ENCODE peak calls at places on chromosomes 3 and 15, in four cellular contexts. One of them, this sample, is unnamed.

GRCh38 chr15:66753687-66754377 is 51.8 kb downstream of the SMAD6 start:
- DNase-seq in CD8-positive, alpha-beta T cell: no peak
- DNase-seq in mesenchymal stem cell: no peak
- DNase-seq in coronary artery: no peak
- DNase-seq in this sample: no peak

GRCh38 chr3:194089357-194090177 is 46.4 kb upstream of the HES1 start:
- DNase-seq in mesenchymal stem cell: peak; percentile 99
- DNase-seq in CD8-positive, alpha-beta T cell: no peak
- DNase-seq in coronary artery: peak; percentile 79
- DNase-seq in this sample: peak; percentile 98

GRCh38 chr3:10594915-10595314 is 89.5 kb upstream of the ATP2B2 start:
- DNase-seq in CD8-positive, alpha-beta T cell: peak; percentile 27
- DNase-seq in coronary artery: no peak
- DNase-seq in mesenchymal stem cell: peak; percentile 9
- DNase-seq in this sample: peak; percentile 44

GRCh38 chr3:172726370-172726769 is 15.5 kb upstream of the NCEH1 start:
- DNase-seq in mesenchymal stem cell: peak; percentile 33
- DNase-seq in coronary artery: no peak
- DNase-seq in CD8-positive, alpha-beta T cell: no peak
- DNase-seq in this sample: peak; percentile 26

GRCh38 chr15:31297221-31297879 is 29.3 kb upstream of the KLF13 start:
- DNase-seq in mesenchymal stem cell: no peak
- DNase-seq in CD8-positive, alpha-beta T cell: no peak
- DNase-seq in coronary artery: no peak
- DNase-seq in this sample: no peak

GRCh38 chr15:73873889-73874511 is 636 bp downstream of the TBC1D21 start:
- DNase-seq in coronary artery: peak; percentile 16
- DNase-seq in mesenchymal stem cell: peak; percentile 62
- DNase-seq in CD8-positive, alpha-beta T cell: no peak
- DNase-seq in this sample: peak; percentile 33

GRCh38 chr3:17590465-17590864 is 152.0 kb downstream of the TBC1D5 start:
- DNase-seq in mesenchymal stem cell: no peak
- DNase-seq in CD8-positive, alpha-beta T cell: no peak
- DNase-seq in coronary artery: no peak
- DNase-seq in this sample: no peak

GRCh38 chr15:41332788-41333527 is at the start of gene NUSAP1:
- DNase-seq in CD8-positive, alpha-beta T cell: no peak
- DNase-seq in coronary artery: no peak
- DNase-seq in mesenchymal stem cell: no peak
- DNase-seq in this sample: peak; percentile 73

GRCh38 chr15:52652984-52653383 is 26.2 kb downstream of the ATOSA start:
- DNase-seq in mesenchymal stem cell: peak; percentile 88
- DNase-seq in coronary artery: no peak
- DNase-seq in CD8-positive, alpha-beta T cell: no peak
- DNase-seq in this sample: no peak

GRCh38 chr3:128282392-128283196 is 129.3 kb downstream of the EEFSEC start:
- DNase-seq in CD8-positive, alpha-beta T cell: no peak
- DNase-seq in coronary artery: peak; percentile 74
- DNase-seq in mesenchymal stem cell: no peak
- DNase-seq in this sample: no peak

GRCh38 chr15:79455943-79456342 is 23.8 kb downstream of the MINAR1 start:
- DNase-seq in mesenchymal stem cell: no peak
- DNase-seq in coronary artery: no peak
- DNase-seq in CD8-positive, alpha-beta T cell: no peak
- DNase-seq in this sample: no peak

GRCh38 chr3:142987080-142987700 is 14.2 kb upstream of the U2SURP start:
- DNase-seq in coronary artery: no peak
- DNase-seq in CD8-positive, alpha-beta T cell: no peak
- DNase-seq in mesenchymal stem cell: peak; percentile 51
- DNase-seq in this sample: no peak

GRCh38 chr15:100114100-100114499 is 227.7 kb downstream of the ADAMTS17 start:
- DNase-seq in coronary artery: peak; percentile 88
- DNase-seq in mesenchymal stem cell: peak; percentile 89
- DNase-seq in CD8-positive, alpha-beta T cell: no peak
- DNase-seq in this sample: no peak

GRCh38 chr3:114627760-114628159 is 333.9 kb downstream of the TIGIT start:
- DNase-seq in mesenchymal stem cell: peak; percentile 77
- DNase-seq in coronary artery: no peak
- DNase-seq in CD8-positive, alpha-beta T cell: no peak
- DNase-seq in this sample: no peak

GRCh38 chr3:50612234-50612972 is 829 bp upstream of the CISH start:
- DNase-seq in coronary artery: no peak
- DNase-seq in mesenchymal stem cell: no peak
- DNase-seq in CD8-positive, alpha-beta T cell: no peak
- DNase-seq in this sample: no peak

GRCh38 chr3:50610992-50611463 is 546 bp downstream of the CISH start:
- DNase-seq in CD8-positive, alpha-beta T cell: no peak
- DNase-seq in coronary artery: no peak
- DNase-seq in mesenchymal stem cell: no peak
- DNase-seq in this sample: no peak

GRCh38 chr3:50612973-50613851 is 1.6 kb upstream of the CISH start:
- DNase-seq in coronary artery: no peak
- DNase-seq in mesenchymal stem cell: no peak
- DNase-seq in CD8-positive, alpha-beta T cell: no peak
- DNase-seq in this sample: no peak

GRCh38 chr3:50610181-50610971 is 1.2 kb downstream of the CISH start:
- DNase-seq in coronary artery: no peak
- DNase-seq in mesenchymal stem cell: no peak
- DNase-seq in CD8-positive, alpha-beta T cell: no peak
- DNase-seq in this sample: no peak

GRCh38 chr3:50611464-50612233 is at the start of gene CISH:
- DNase-seq in CD8-positive, alpha-beta T cell: peak; percentile 83
- DNase-seq in mesenchymal stem cell: peak; percentile 98
- DNase-seq in coronary artery: peak; percentile 96
- DNase-seq in this sample: peak; percentile 93
- H3K27ac ChIP-seq in CD8-positive, alpha-beta T cell: peak within 1 kb of the TSS; percentile 57
- H3K27ac ChIP-seq in mesenchymal stem cell: peak within 1 kb of the TSS; percentile 16
- H3K27ac ChIP-seq in coronary artery: peak within 1 kb of the TSS; percentile 86
- H3K27ac ChIP-seq in this sample: peak within 1 kb of the TSS; percentile 78

GRCh38 chr3:66019896-66020295 is 18.8 kb downstream of the MAGI1 start:
- DNase-seq in mesenchymal stem cell: no peak
- DNase-seq in coronary artery: no peak
- DNase-seq in CD8-positive, alpha-beta T cell: no peak
- DNase-seq in this sample: no peak
- H3K4me3 ChIP-seq in mesenchymal stem cell: no peak overlapping the region
- H3K4me3 ChIP-seq in coronary artery: no peak overlapping the region
- H3K4me3 ChIP-seq in CD8-positive, alpha-beta T cell: no peak overlapping the region
- H3K4me3 ChIP-seq in this sample: no peak overlapping the region

GRCh38 chr3:183815565-183815943 is 9.8 kb downstream of the MAP6D1 start:
- DNase-seq in CD8-positive, alpha-beta T cell: no peak
- DNase-seq in mesenchymal stem cell: no peak
- DNase-seq in coronary artery: no peak
- DNase-seq in this sample: no peak
- H3K27ac ChIP-seq in CD8-positive, alpha-beta T cell: peak overlapping the region; percentile 30
- H3K27ac ChIP-seq in mesenchymal stem cell: no peak overlapping the region
- H3K27ac ChIP-seq in coronary artery: no peak overlapping the region
- H3K27ac ChIP-seq in this sample: no peak overlapping the region

GRCh38 chr15:98853593-98854420 is 153.8 kb downstream of the PGPEP1L start:
- DNase-seq in mesenchymal stem cell: no peak
- DNase-seq in CD8-positive, alpha-beta T cell: no peak
- DNase-seq in coronary artery: peak; percentile 68
- DNase-seq in this sample: no peak
- H3K4me3 ChIP-seq in mesenchymal stem cell: peak overlapping the region; percentile 94
- H3K4me3 ChIP-seq in CD8-positive, alpha-beta T cell: no peak overlapping the region
- H3K4me3 ChIP-seq in coronary artery: peak overlapping the region; percentile 85
- H3K4me3 ChIP-seq in this sample: peak overlapping the region; percentile 10

GRCh38 chr3:13301295-13301987 is 118.7 kb downstream of the NUP210 start:
- DNase-seq in mesenchymal stem cell: peak; percentile 75
- DNase-seq in CD8-positive, alpha-beta T cell: no peak
- DNase-seq in coronary artery: no peak
- DNase-seq in this sample: peak; percentile 81
- H3K27ac ChIP-seq in mesenchymal stem cell: no peak overlapping the region
- H3K27ac ChIP-seq in CD8-positive, alpha-beta T cell: no peak overlapping the region
- H3K27ac ChIP-seq in coronary artery: peak overlapping the region; percentile 22
- H3K27ac ChIP-seq in this sample: no peak overlapping the region

DNA sequence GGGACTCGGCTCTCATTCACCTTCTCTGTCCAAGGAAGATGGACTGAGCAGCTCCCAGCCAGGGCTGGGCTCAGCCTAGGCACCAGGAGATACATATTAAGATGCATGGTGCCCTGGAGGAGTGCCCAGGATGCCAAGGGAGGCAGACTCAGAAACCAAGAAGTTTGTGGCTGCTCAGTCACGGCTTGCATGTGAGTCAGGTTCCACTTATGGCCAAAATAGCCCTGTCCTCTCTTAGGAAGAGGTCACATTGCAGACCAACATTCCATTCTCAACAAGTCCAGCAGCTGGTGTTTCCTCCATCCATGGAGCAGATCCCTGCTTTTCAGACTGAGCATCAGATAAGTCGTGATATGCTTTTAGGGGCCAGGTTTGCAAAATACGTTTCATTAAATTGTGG is 21.8 kb downstream of the CDCP1 start:
- DNase-seq in coronary artery: no peak
- DNase-seq in CD8-positive, alpha-beta T cell: no peak
- DNase-seq in mesenchymal stem cell: peak; percentile 91
- DNase-seq in this sample: no peak
- H3K4me3 ChIP-seq in coronary artery: no peak overlapping the region
- H3K4me3 ChIP-seq in CD8-positive, alpha-beta T cell: no peak overlapping the region
- H3K4me3 ChIP-seq in mesenchymal stem cell: peak overlapping the region; percentile 5
- H3K4me3 ChIP-seq in this sample: no peak overlapping the region

GRCh38 chr3:16178628-16178988 is 4.1 kb downstream of the GALNT15 start:
- DNase-seq in coronary artery: no peak
- DNase-seq in CD8-positive, alpha-beta T cell: no peak
- DNase-seq in mesenchymal stem cell: no peak
- DNase-seq in this sample: no peak

GRCh38 chr3:16180737-16181134 is 6.3 kb downstream of the GALNT15 start:
- DNase-seq in mesenchymal stem cell: no peak
- DNase-seq in coronary artery: no peak
- DNase-seq in CD8-positive, alpha-beta T cell: no peak
- DNase-seq in this sample: no peak

GRCh38 chr3:16181361-16181760 is 6.9 kb downstream of the GALNT15 start:
- DNase-seq in CD8-positive, alpha-beta T cell: no peak
- DNase-seq in mesenchymal stem cell: peak; percentile 33
- DNase-seq in coronary artery: peak; percentile 82
- DNase-seq in this sample: peak; percentile 57

GRCh38 chr3:16179261-16179660 is 4.8 kb downstream of the GALNT15 start:
- DNase-seq in coronary artery: no peak
- DNase-seq in mesenchymal stem cell: no peak
- DNase-seq in CD8-positive, alpha-beta T cell: no peak
- DNase-seq in this sample: no peak

GRCh38 chr3:16179771-16180736 is 5.6 kb downstream of the GALNT15 start:
- DNase-seq in coronary artery: peak; percentile 65
- DNase-seq in mesenchymal stem cell: peak; percentile 23
- DNase-seq in CD8-positive, alpha-beta T cell: no peak
- DNase-seq in this sample: no peak
- H3K27ac ChIP-seq in coronary artery: peak overlapping the region; percentile 79
- H3K27ac ChIP-seq in mesenchymal stem cell: no peak overlapping the region
- H3K27ac ChIP-seq in CD8-positive, alpha-beta T cell: no peak overlapping the region
- H3K27ac ChIP-seq in this sample: no peak overlapping the region

GRCh38 chr15:26866298-26867198 is at the start of gene GABRA5:
- DNase-seq in CD8-positive, alpha-beta T cell: no peak
- DNase-seq in coronary artery: no peak
- DNase-seq in mesenchymal stem cell: no peak
- DNase-seq in this sample: no peak

GRCh38 chr15:26869628-26870027 is 2.8 kb downstream of the GABRA5 start:
- DNase-seq in coronary artery: no peak
- DNase-seq in CD8-positive, alpha-beta T cell: no peak
- DNase-seq in mesenchymal stem cell: no peak
- DNase-seq in this sample: no peak

GRCh38 chr15:26864664-26865191 is 2.1 kb upstream of the GABRA5 start:
- DNase-seq in mesenchymal stem cell: peak; percentile 12
- DNase-seq in CD8-positive, alpha-beta T cell: no peak
- DNase-seq in coronary artery: no peak
- DNase-seq in this sample: no peak

GRCh38 chr15:26868029-26868685 is 1.3 kb downstream of the GABRA5 start:
- DNase-seq in CD8-positive, alpha-beta T cell: no peak
- DNase-seq in coronary artery: no peak
- DNase-seq in mesenchymal stem cell: no peak
- DNase-seq in this sample: no peak

GRCh38 chr15:26867199-26868007 is 541 bp downstream of the GABRA5 start:
- DNase-seq in CD8-positive, alpha-beta T cell: no peak
- DNase-seq in mesenchymal stem cell: no peak
- DNase-seq in coronary artery: no peak
- DNase-seq in this sample: no peak
- H3K4me3 ChIP-seq in CD8-positive, alpha-beta T cell: no peak overlapping the region
- H3K4me3 ChIP-seq in mesenchymal stem cell: no peak overlapping the region
- H3K4me3 ChIP-seq in coronary artery: peak overlapping the region; percentile 53
- H3K4me3 ChIP-seq in this sample: no peak overlapping the region

GRCh38 chr3:30285188-30286006 is 321.0 kb upstream of the TGFBR2 start:
- DNase-seq in coronary artery: no peak
- DNase-seq in mesenchymal stem cell: no peak
- DNase-seq in CD8-positive, alpha-beta T cell: no peak
- DNase-seq in this sample: no peak

GRCh38 chr3:30286811-30287210 is 319.6 kb upstream of the TGFBR2 start:
- DNase-seq in coronary artery: no peak
- DNase-seq in mesenchymal stem cell: no peak
- DNase-seq in CD8-positive, alpha-beta T cell: no peak
- DNase-seq in this sample: no peak

GRCh38 chr3:30289324-30289723 is 317.1 kb upstream of the TGFBR2 start:
- DNase-seq in CD8-positive, alpha-beta T cell: no peak
- DNase-seq in coronary artery: no peak
- DNase-seq in mesenchymal stem cell: no peak
- DNase-seq in this sample: peak; percentile 26

GRCh38 chr3:30288830-30289229 is 317.6 kb upstream of the TGFBR2 start:
- DNase-seq in CD8-positive, alpha-beta T cell: no peak
- DNase-seq in coronary artery: no peak
- DNase-seq in mesenchymal stem cell: no peak
- DNase-seq in this sample: no peak

DNA sequence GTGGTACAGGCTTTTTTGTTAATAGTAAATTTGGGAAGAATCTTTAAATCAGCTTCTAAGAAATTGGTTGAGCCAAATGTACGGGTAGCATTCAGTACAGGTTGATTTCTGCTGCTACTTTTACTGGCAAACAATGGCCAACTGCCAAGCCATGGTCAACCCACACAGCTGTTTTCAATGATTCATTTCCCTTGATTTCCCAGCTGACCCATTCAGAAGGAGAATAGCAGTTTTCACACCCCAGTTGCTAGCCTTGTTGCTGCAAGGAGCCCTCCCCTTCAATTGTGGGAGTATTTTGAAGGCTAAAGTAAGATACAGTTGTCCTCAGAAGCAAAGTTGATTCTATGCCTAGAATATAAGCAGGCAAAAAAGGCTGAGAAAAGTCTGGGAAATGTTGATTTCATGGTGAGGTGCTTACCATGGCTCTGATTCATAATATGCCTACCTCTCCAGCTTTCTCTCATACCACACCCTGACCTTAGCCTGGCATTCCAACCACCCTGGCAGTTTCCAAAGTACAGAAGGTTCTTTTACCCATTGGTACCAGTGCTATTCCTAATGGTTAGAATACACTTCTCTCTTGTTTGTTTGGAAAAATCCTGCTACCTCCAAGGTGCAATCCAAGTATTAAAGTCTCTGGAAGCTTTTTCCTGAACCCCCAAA is 320.3 kb upstream of the TGFBR2 start:
- DNase-seq in coronary artery: peak; percentile 79
- DNase-seq in mesenchymal stem cell: peak; percentile 78
- DNase-seq in CD8-positive, alpha-beta T cell: no peak
- DNase-seq in this sample: no peak
- H3K27ac ChIP-seq in coronary artery: peak overlapping the region; percentile 78
- H3K27ac ChIP-seq in mesenchymal stem cell: peak overlapping the region; percentile 91
- H3K27ac ChIP-seq in CD8-positive, alpha-beta T cell: no peak overlapping the region
- H3K27ac ChIP-seq in this sample: no peak overlapping the region

This sample was measured in HL-60.